ENCODE peak calls at places on chromosomes 3 and 15, in six cellular contexts. L, O, F, S, G and U are unnamed samples.

GRCh38 chr3:13792512-13793347 is 87.1 kb downstream of the WNT7A start:
- DNase-seq in F (no peak), O (no peak), L (no peak), S (peak), G (no peak), U (no peak)

GRCh38 chr3:192336286-192336685 is 391.1 kb downstream of the FGF12 start:
- DNase-seq in L (no peak), S (no peak), F (no peak), G (no peak), O (no peak), U (no peak)

GRCh38 chr3:140265269-140265668 is 330.3 kb downstream of the CLSTN2 start:
- DNase-seq in G (no peak), S (no peak), O (no peak), F (no peak), L (no peak), U (no peak)

GRCh38 chr3:186166491-186167288 is 57.8 kb upstream of the ETV5 start:
- DNase-seq in O (no peak), S (peak), L (no peak), G (no peak), F (no peak), U (no peak)

GRCh38 chr3:49966233-49966942 is 26.4 kb downstream of the RBM6 start:
- DNase-seq in L (peak), O (no peak), F (peak), G (no peak), S (no peak), U (no peak)

GRCh38 chr3:9279959-9280358 is 30.5 kb upstream of the SRGAP3 start:
- DNase-seq in O (no peak), G (no peak), L (peak), F (peak), S (peak), U (no peak)

GRCh38 chr3:11622846-11623550 is 20.7 kb downstream of the VGLL4 start:
- DNase-seq in L (peak), O (no peak), F (no peak), G (no peak), S (no peak), U (no peak)

GRCh38 chr3:146498002-146498736 is 28.8 kb upstream of the PLSCR2 start:
- DNase-seq in F (no peak), S (no peak), O (no peak), L (no peak), G (no peak), U (no peak)

GRCh38 chr15:82843561-82843960 is 34.1 kb downstream of the WHAMM start:
- DNase-seq in F (no peak), G (no peak), L (no peak), O (no peak), S (no peak), U (no peak)